ENCODE peak calls at places on chromosomes 12 and 14, in five cellular contexts. S is lung, A is ovary, F is body of pancreas, V is psoas muscle. Z is an unnamed sample.

GRCh38 chr12:42716521-42716920 is 127.0 kb upstream of the PRICKLE1 start:
- DNase-seq in S (no peak), A (no peak), F (peak; percentile 16), V (peak; percentile 41), Z (no peak)

GRCh38 chr12:46523863-46524770 is 151.5 kb upstream of the SLC38A2 start:
- DNase-seq in S (no peak), A (peak; percentile 17), F (no peak), V (no peak), Z (peak; percentile 22)

GRCh38 chr12:14774944-14775651 is 28.2 kb downstream of the WBP11 start:
- DNase-seq in S (peak; percentile 42), A (peak; percentile 46), F (peak; percentile 52), V (peak; percentile 58), Z (peak; percentile 10)

GRCh38 chr12:1634590-1635191 is 5.7 kb downstream of the WNT5B start:
- DNase-seq in S (peak; percentile 75), A (peak; percentile 87), F (peak; percentile 88), V (peak; percentile 82), Z (peak; percentile 56)

GRCh38 chr12:115440438-115440837 is 756.5 kb upstream of the TBX3 start:
- DNase-seq in S (no peak), A (no peak), F (peak; percentile 24), V (peak; percentile 60), Z (no peak)

GRCh38 chr14:89911018-89911919 is 43.3 kb downstream of the EFCAB11 start:
- DNase-seq in S (no peak), A (peak; percentile 25), F (peak; percentile 23), V (no peak), Z (no peak)

GRCh38 chr12:118455327-118455726 is 79.0 kb downstream of the SUDS3 start:
- DNase-seq in S (no peak), A (no peak), F (no peak), V (no peak), Z (no peak)

GRCh38 chr12:62724947-62725447 is 210.0 kb downstream of the PPM1H start:
- DNase-seq in S (peak; percentile 80), A (peak; percentile 30), F (peak; percentile 58), V (no peak), Z (no peak)

GRCh38 chr12:93850476-93850875 is 173.3 kb downstream of the CRADD start:
- DNase-seq in S (no peak), A (no peak), F (no peak), V (no peak), Z (no peak)
- H3K27ac ChIP-seq in S (no peak overlapping the region), A (no peak overlapping the region), F (no peak overlapping the region), V (no peak overlapping the region), Z (no peak overlapping the region)

GRCh38 chr14:74574092-74574438 is 38.0 kb downstream of the LTBP2 start:
- DNase-seq in S (no peak), A (no peak), F (no peak), V (no peak), Z (no peak)

GRCh38 chr14:74574706-74575105 is 37.3 kb downstream of the LTBP2 start:
- DNase-seq in S (no peak), A (peak; percentile 19), F (no peak), V (no peak), Z (no peak)

GRCh38 chr14:74572829-74573360 is 39.1 kb downstream of the LTBP2 start:
- DNase-seq in S (no peak), A (peak; percentile 26), F (no peak), V (no peak), Z (no peak)

GRCh38 chr14:74571901-74572828 is 39.9 kb downstream of the LTBP2 start:
- DNase-seq in S (no peak), A (no peak), F (no peak), V (peak; percentile 51), Z (no peak)

GRCh38 chr14:74573421-74574091 is 38.5 kb downstream of the LTBP2 start:
- DNase-seq in S (no peak), A (peak; percentile 26), F (no peak), V (no peak), Z (no peak)
- TF ChIP-seq CTCF in S (no peak), A (no peak), F (no peak), V (no peak), Z (no peak)

DNA sequence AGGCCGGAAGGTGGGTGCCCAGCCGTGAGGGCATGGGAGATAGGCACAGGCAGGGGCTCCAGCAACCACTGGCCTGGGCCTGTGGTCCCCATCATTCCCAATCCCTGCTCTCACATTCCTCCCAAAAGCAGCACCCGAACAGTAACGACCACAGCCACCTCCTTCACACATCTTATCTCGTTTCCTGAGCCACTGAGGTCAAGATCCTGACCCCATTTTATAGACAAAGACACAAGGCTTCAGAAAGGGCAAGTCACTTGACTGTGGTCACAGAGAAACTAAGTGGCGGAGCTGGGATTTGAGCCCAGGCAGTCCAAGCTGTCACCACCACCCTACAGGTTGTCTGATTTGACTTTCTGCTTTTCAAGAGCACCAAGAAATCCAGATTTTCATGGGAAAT is 38.9 kb downstream of the DTX1 start:
- DNase-seq in S (no peak), A (no peak), F (no peak), V (no peak), Z (no peak)
- H3K27me3 ChIP-seq in S (no peaks in the 10 kb centered on the region), A (no peaks in the 10 kb centered on the region), F (no peaks in the 10 kb centered on the region), V (peaks cover 4% of the 10 kb centered on the region), Z (no peaks in the 10 kb centered on the region)

DNA sequence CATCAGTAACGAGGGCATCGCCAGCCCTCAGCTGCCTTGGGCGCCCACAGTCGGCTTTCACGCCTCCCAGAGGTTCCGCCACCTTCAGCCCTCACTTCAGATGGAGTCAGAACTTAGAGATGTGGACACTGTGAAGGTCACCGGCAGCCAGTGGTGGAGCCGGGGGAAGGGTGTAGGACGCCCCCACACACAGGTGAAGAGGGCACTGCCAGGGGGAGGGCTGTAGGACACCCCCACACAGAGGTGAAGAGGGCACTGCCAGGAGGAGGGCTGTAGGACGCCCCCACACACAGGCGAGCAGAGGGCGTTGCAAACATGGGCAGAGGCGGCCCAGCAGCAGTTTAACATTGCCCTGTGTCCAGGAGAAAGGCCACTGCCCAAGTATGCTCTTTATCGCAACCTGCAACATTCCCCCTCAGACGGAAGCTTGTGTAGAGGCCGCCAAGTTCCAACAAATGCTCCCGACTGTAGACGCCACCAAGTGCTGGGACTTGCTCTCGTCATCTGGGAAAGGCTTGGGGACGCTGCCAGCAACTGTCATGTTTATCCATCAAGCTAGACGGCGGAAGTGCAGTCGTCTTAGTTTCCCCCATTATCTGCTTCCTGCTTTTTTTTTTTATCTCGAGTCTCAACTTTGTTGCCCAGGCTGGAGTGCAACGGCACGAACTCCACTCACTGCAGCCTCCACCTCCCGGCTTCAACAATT is 4.9 kb upstream of the ANKLE2 start:
- DNase-seq in S (no peak), A (no peak), F (peak; percentile 50), V (peak; percentile 67), Z (no peak)
- H3K27ac ChIP-seq in S (peak overlapping the region; percentile 79), A (no peak overlapping the region), F (no peak overlapping the region), V (peak overlapping the region; percentile 74), Z (no peak overlapping the region)

Z was measured in CD4-positive, alpha-beta T cell.